ENCODE peak calls at places on chromosomes 1 and 21, in five cellular contexts. E is psoas muscle, D is endodermal cell, O is keratinocyte, X is cardiac muscle cell. P is an unnamed sample. For H3K4me1, the result is how much of the 10 kb centered on the place peaks cover.

GRCh38 chr1:73593379-73593778 is 604.6 kb downstream of the LRRIQ3 start:
- DNase-seq in E (no peak), D (peak), O (peak), X (peak), P (peak)

GRCh38 chr21:36059823-36060158 is 535 bp downstream of the SETD4 start:
- DNase-seq in E (peak), D (no peak), O (no peak), X (peak), P (no peak)

GRCh38 chr1:2125375-2126211 is 69.0 kb downstream of the FAAP20 start:
- DNase-seq in E (no peak), D (no peak), O (no peak), X (no peak), P (no peak)

GRCh38 chr1:21651214-21652042 is 17.7 kb downstream of the RAP1GAP start:
- DNase-seq in E (peak), D (peak), O (no peak), X (peak), P (peak)

GRCh38 chr1:81470250-81470649 is 330.5 kb upstream of the ADGRL2 start:
- DNase-seq in E (no peak), D (no peak), O (no peak), X (no peak), P (no peak)

GRCh38 chr1:42934111-42934510 is 24.6 kb downstream of the SLC2A1 start:
- DNase-seq in E (no peak), D (peak), O (no peak), X (no peak), P (no peak)

GRCh38 chr1:170670751-170671628 is 7.1 kb downstream of the PRRX1 start:
- DNase-seq in E (peak), D (peak), O (no peak), X (peak), P (no peak)

GRCh38 chr1:93990010-93990409 is 80.8 kb upstream of the GCLM start:
- DNase-seq in E (no peak), D (no peak), O (no peak), X (no peak), P (no peak)

GRCh38 chr1:97943354-97943753 is 22.5 kb upstream of the DPYD start:
- DNase-seq in E (no peak), D (no peak), O (no peak), X (no peak), P (peak)

GRCh38 chr1:44499306-44499705 is 94.3 kb downstream of the RNF220 start:
- DNase-seq in E (no peak), D (no peak), O (no peak), X (no peak), P (no peak)

GRCh38 chr1:99680258-99680657 is 34.3 kb downstream of the PALMD start:
- DNase-seq in E (no peak), D (no peak), O (no peak), X (no peak), P (peak)

GRCh38 chr1:178739285-178740045 is 14.4 kb downstream of the RALGPS2 start:
- DNase-seq in E (no peak), D (no peak), O (no peak), X (no peak), P (peak)

GRCh38 chr1:94707321-94708298 is 112.5 kb upstream of the SLC44A3 start:
- DNase-seq in E (peak), D (peak), O (no peak), X (no peak), P (no peak)

GRCh38 chr1:37176269-37176668 is 142.0 kb upstream of the GRIK3 start:
- DNase-seq in E (no peak), D (no peak), O (no peak), X (no peak), P (no peak)

GRCh38 chr1:174413632-174414031 is 34.1 kb upstream of the GPR52 start:
- DNase-seq in E (no peak), D (peak), O (no peak), X (peak), P (no peak)

GRCh38 chr1:9842781-9843575 is 19.2 kb upstream of the CLSTN1 start:
- DNase-seq in E (no peak), D (peak), O (no peak), X (no peak), P (no peak)

GRCh38 chr1:183214021-183214970 is 28.2 kb downstream of the LAMC2 start:
- DNase-seq in E (no peak), D (no peak), O (no peak), X (no peak), P (no peak)

GRCh38 chr1:167431261-167431908 is 86.9 kb downstream of the CD247 start:
- DNase-seq in E (no peak), D (no peak), O (no peak), X (peak), P (no peak)

GRCh38 chr1:239574112-239574511 is 187.7 kb downstream of the CHRM3 start:
- DNase-seq in E (no peak), D (no peak), O (no peak), X (no peak), P (no peak)

DNA sequence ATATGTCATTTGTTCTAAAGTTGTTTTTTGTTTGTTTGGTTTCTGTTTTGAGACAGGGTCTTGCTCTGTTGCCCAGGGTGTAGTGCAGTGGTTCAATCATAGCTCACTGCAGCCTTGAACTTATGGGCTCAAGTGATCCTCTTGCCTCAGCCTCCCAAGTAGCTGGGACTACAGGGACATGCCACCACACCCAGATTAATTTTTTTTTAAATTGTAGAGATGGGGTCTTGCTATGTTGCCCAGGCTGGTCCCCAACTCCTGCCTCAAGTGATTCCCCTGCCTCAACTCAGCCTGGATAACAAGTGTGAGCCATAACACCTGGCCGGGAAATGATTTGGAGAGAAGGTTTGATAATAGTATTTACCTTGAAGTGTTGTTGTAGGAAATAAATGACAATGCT is 18.2 kb downstream of the NEXN start:
- DNase-seq in E (no peak), D (no peak), O (no peak), X (no peak), P (no peak)
- H3K4me1 ChIP-seq in E (under half), D (under half), O (under half), X (under half), P (under half)

GRCh38 chr1:13584876-13585598 is 1.4 kb downstream of the PDPN start:
- DNase-seq in E (no peak), D (no peak), O (no peak), X (no peak), P (no peak)
- H3K4me3 ChIP-seq in E (peak), D (peak), O (peak), X (no peak), P (peak)

GRCh38 chr1:84426376-84426775 is 28.1 kb downstream of the DNASE2B start:
- DNase-seq in E (no peak), D (no peak), O (no peak), X (no peak), P (no peak)
- H3K4me1 ChIP-seq in E (under half), D (under half), O (under half), X (under half), P (under half)

GRCh38 chr1:109252893-109253802 is 3.8 kb downstream of the CELSR2 start:
- DNase-seq in E (peak), D (no peak), O (no peak), X (no peak), P (no peak)
- H3K4me3 ChIP-seq in E (peak), D (no peak), O (peak), X (no peak), P (peak)

DNA sequence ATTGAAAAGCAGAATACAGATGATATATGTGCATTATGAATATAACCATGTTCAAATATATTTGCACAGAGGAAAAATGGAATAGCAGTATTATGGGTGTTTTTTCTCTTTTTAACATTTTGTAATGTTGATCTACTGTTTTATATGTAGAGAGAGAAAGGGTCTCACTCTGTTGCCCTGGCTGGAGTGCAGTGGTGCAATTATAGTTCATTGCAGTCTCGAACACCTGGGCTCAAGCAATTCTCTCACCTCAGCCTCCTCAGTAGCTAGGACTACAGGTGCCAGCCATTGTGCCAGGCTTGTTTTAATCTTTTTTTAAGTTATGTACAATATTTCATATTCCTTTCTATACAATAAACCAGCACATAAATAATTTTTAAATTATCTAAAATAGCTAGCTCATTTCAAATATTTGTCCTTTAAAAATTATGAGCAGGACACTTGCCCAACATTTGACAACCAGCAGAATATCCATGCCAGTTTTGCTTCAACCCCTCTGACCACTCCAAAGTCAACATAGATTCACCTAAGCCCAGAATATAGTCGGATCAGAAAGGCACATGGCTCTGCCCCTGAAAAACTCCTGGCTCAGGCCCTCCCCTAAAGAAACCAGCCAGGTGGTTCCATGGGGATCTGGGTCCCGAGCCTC is 29.8 kb downstream of the ZNF281 start:
- DNase-seq in E (no peak), D (no peak), O (no peak), X (no peak), P (no peak)
- H3K4me1 ChIP-seq in E (under half), D (under half), O (half or more), X (under half), P (half or more)

DNA sequence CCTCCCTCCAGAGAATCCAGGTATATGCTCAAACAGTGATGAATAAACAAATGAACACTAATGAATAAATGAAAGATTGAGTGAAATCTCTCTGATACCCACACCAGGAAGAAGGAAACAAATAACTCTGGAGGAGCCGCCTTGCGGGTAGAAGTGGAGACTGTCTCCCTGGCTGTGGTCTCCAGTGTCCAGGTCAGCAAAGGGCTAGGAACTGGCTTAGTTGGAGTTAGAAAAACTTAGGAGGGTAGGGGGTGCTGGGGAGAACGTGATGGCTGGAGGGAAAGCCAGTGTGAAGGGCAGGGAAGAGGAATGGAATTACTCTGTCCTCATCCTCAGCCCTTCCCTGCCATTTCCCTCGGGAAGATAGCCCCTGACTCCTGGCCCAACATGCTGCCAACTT is 537 bp downstream of the RHBDL2 start:
- DNase-seq in E (no peak), D (peak), O (no peak), X (no peak), P (no peak)
- H3K4me3 ChIP-seq in E (peak), D (no peak), O (peak), X (no peak), P (peak)

P was measured in mammary epithelial cell.